ENCODE peak calls at places on chromosomes 16 and 17, in six cellular contexts. M, N, T, W, P and B are unnamed samples.

GRCh38 chr16:28910046-28911031 is 14.7 kb downstream of the RABEP2 start:
- DNase-seq in P (peak), W (peak), N (no peak), M (no peak), T (no peak), B (no peak)

GRCh38 chr17:155576-155975 is 18.2 kb downstream of the SCGB1C2 start:
- DNase-seq in T (no peak), P (no peak), N (no peak), W (no peak), M (no peak), B (no peak)

GRCh38 chr17:17424552-17424951 is 52.2 kb upstream of the MED9 start:
- DNase-seq in P (no peak), N (no peak), T (no peak), W (no peak), M (no peak), B (no peak)

GRCh38 chr17:43732961-43733360 is 25.6 kb downstream of the SOST start:
- DNase-seq in N (no peak), T (peak), P (peak), W (peak), M (no peak), B (peak)

GRCh38 chr16:49832177-49832576 is 23.7 kb downstream of the ZNF423 start:
- DNase-seq in W (no peak), M (no peak), P (no peak), T (no peak), N (no peak), B (no peak)

GRCh38 chr17:34118564-34118963 is 136.5 kb upstream of the CCL2 start:
- DNase-seq in M (no peak), W (no peak), P (no peak), N (no peak), T (no peak), B (no peak)

GRCh38 chr16:25734473-25735100 is 42.8 kb downstream of the HS3ST4 start:
- DNase-seq in W (no peak), P (no peak), N (no peak), T (no peak), M (no peak), B (no peak)

GRCh38 chr17:28733346-28733745 is 4.8 kb downstream of the NEK8 start:
- DNase-seq in P (no peak), N (no peak), M (no peak), T (no peak), W (peak), B (no peak)

GRCh38 chr17:77596491-77597420 is 361.7 kb upstream of the TNRC6C start:
- DNase-seq in T (no peak), W (no peak), M (no peak), P (no peak), N (no peak), B (no peak)

GRCh38 chr16:49914697-49915096 is 58.8 kb upstream of the ZNF423 start:
- DNase-seq in P (no peak), T (no peak), W (no peak), M (no peak), N (no peak), B (no peak)

GRCh38 chr17:17524091-17524490 is 27.9 kb upstream of the RASD1 start:
- DNase-seq in T (no peak), W (no peak), P (no peak), M (no peak), N (no peak), B (no peak)

GRCh38 chr17:78977992-78978973 is 1.4 kb downstream of the LGALS3BP start:
- DNase-seq in T (no peak), M (no peak), P (no peak), W (no peak), N (no peak), B (no peak)

GRCh38 chr17:82023447-82024241 is 539 bp downstream of the LRRC45 start:
- DNase-seq in M (no peak), P (no peak), W (peak), T (peak), N (no peak), B (no peak)

GRCh38 chr17:62703269-62703775 is 75.9 kb downstream of the MRC2 start:
- DNase-seq in T (peak), P (peak), N (no peak), M (no peak), W (peak), B (no peak)

GRCh38 chr17:82545071-82545462 is 25.5 kb downstream of the FOXK2 start:
- DNase-seq in T (no peak), M (no peak), P (peak), W (no peak), N (no peak), B (peak)

GRCh38 chr17:80264048-80264792 is 3.6 kb downstream of the RNF213 start:
- DNase-seq in M (no peak), N (peak), P (no peak), W (no peak), T (no peak), B (no peak)

GRCh38 chr17:20852541-20853370 is 190.1 kb downstream of the USP22 start:
- DNase-seq in N (no peak), P (no peak), M (no peak), W (peak), T (peak), B (peak)

GRCh38 chr16:2473425-2473926 is 1.5 kb upstream of the TBC1D24 start:
- DNase-seq in P (no peak), W (no peak), N (peak), T (no peak), M (no peak), B (no peak)

GRCh38 chr16:64440421-64440831 is 681.4 kb downstream of the CDH11 start:
- DNase-seq in W (peak), P (peak), T (peak), N (no peak), M (no peak), B (peak)

GRCh38 chr17:31859487-31860008 is 504 bp upstream of the COPRS start:
- DNase-seq in M (no peak), P (no peak), N (no peak), W (no peak), T (no peak), B (no peak)